ENCODE peak calls at places on chromosomes 13 and 19, in five cellular contexts. M is activated CD8-positive, alpha-beta memory T cell treated with anti-CD3 and anti-CD28 coated beads for 1 hour; F is AG20443; Y is heart left ventricle; V is ACHN. A is an unnamed sample.

GRCh38 chr13:48493851-48494250 is 39.0 kb downstream of the RCBTB2 start:
- DNase-seq in Y (no peak), V (no peak), F (no peak), M (no peak), A (peak)

GRCh38 chr13:34458756-34459462 is 483.2 kb upstream of the NBEA start:
- DNase-seq in M (no peak), Y (peak), F (no peak), V (no peak), A (no peak)

GRCh38 chr19:4059931-4060620 is 6.6 kb downstream of the ZBTB7A start:
- DNase-seq in F (peak), M (peak), Y (peak), V (no peak), A (no peak)

GRCh38 chr19:49591731-49592485 is 926 bp downstream of the PRR12 start:
- DNase-seq in Y (peak), F (peak), M (peak), V (peak), A (no peak)

GRCh38 chr19:41871573-41872383 is 5.3 kb upstream of the CD79A start:
- DNase-seq in Y (no peak), F (no peak), M (no peak), V (no peak), A (no peak)

GRCh38 chr19:18878058-18878797 is 17.7 kb downstream of the CERS1 start:
- DNase-seq in V (no peak), M (no peak), F (no peak), Y (no peak), A (no peak)

GRCh38 chr19:44662686-44663085 is 8.6 kb upstream of the CEACAM19 start:
- DNase-seq in V (no peak), M (no peak), F (peak), Y (no peak), A (no peak)

GRCh38 chr19:38277969-38278680 is 13.8 kb downstream of the SPINT2 start:
- DNase-seq in V (no peak), Y (peak), F (peak), M (no peak), A (no peak)

GRCh38 chr13:34462843-34463242 is 479.2 kb upstream of the NBEA start:
- DNase-seq in M (no peak), Y (peak), F (peak), V (no peak), A (peak)

GRCh38 chr19:15141143-15141542 is 33.9 kb downstream of the SYDE1 start:
- DNase-seq in M (no peak), F (no peak), Y (no peak), V (no peak), A (no peak)

GRCh38 chr13:58238972-58239773 is 607.6 kb downstream of the PCDH17 start:
- DNase-seq in M (no peak), F (no peak), V (no peak), Y (peak), A (no peak)

GRCh38 chr19:19580417-19580816 is 38.1 kb downstream of the PBX4 start:
- DNase-seq in Y (no peak), V (no peak), F (no peak), M (no peak), A (no peak)

GRCh38 chr19:44814517-44814916 is 5.6 kb downstream of the BCAM start:
- DNase-seq in F (no peak), M (no peak), Y (no peak), V (no peak), A (no peak)

GRCh38 chr13:46523972-46524737 is 28.8 kb upstream of the LRCH1 start:
- DNase-seq in Y (no peak), M (no peak), V (no peak), F (peak), A (no peak)

A was measured in astrocyte of the cerebellum.